ENCODE peak calls at places on chromosomes 16 and 17, in nine cellular contexts. T is activated T-cell treated with anti-CD3 and anti-CD28 coated beads, Interleukin-2, amount 50 U/mL, for 1 hour; V is ELF-1; O is anterior cingulate cortex; P is CD8-positive, alpha-beta T cell; L is stimulated activated CD8-positive, alpha-beta memory T cell treated with anti-CD3 and anti-CD28 coated beads, Interleukin-15, amount 100 ng/mL, for 24 hours; K is RWPE1; N is A549; W is IMR-90. M is an unnamed sample.

GRCh38 chr17:29671661-29672060 is 48.9 kb upstream of the CORO6 start:
- DNase-seq in T (no peak), L (no peak), W (no peak), O (no peak), P (no peak), N (no peak), K (no peak), V (no peak), M (no peak)

GRCh38 chr16:82636958-82637357 is 10.2 kb downstream of the CDH13 start:
- DNase-seq in W (no peak), P (no peak), L (no peak), O (no peak), V (no peak), T (no peak), N (no peak), K (no peak), M (no peak)

GRCh38 chr16:1310832-1311200 is 1.4 kb downstream of the UBE2I start:
- DNase-seq in W (no peak), T (peak), N (no peak), L (no peak), P (no peak), K (no peak), O (no peak), V (no peak), M (no peak)

GRCh38 chr16:89392881-89393730 is 97.3 kb downstream of the ANKRD11 start:
- DNase-seq in T (no peak), O (no peak), P (no peak), W (no peak), L (no peak), V (peak), K (no peak), N (no peak), M (no peak)

GRCh38 chr16:676565-677297 is 1.3 kb downstream of the RHBDL1 start:
- DNase-seq in P (no peak), O (no peak), L (no peak), V (no peak), N (no peak), W (no peak), K (peak), T (peak), M (no peak)

GRCh38 chr17:80026359-80027042 is 9.2 kb downstream of the TBC1D16 start:
- DNase-seq in T (no peak), K (no peak), L (no peak), V (no peak), O (no peak), N (no peak), P (no peak), W (no peak), M (peak)

GRCh38 chr17:1880851-1881630 is 51.2 kb downstream of the RPA1 start:
- DNase-seq in P (no peak), K (no peak), V (no peak), N (no peak), O (no peak), L (no peak), T (no peak), W (peak), M (no peak)

GRCh38 chr17:68457168-68457538 is at the start of gene WIPI1:
- DNase-seq in L (no peak), W (no peak), N (no peak), O (no peak), V (no peak), T (no peak), P (no peak), K (no peak), M (peak)

GRCh38 chr17:38469875-38470274 is 41.6 kb downstream of the ARHGAP23 start:
- DNase-seq in V (peak), O (no peak), K (no peak), N (no peak), W (peak), L (no peak), P (no peak), T (no peak), M (no peak)

GRCh38 chr17:13631541-13631940 is 29.8 kb upstream of the HS3ST3A1 start:
- DNase-seq in O (no peak), V (no peak), W (no peak), K (no peak), N (no peak), T (no peak), P (no peak), L (no peak), M (no peak)

GRCh38 chr16:273547-274421 is 2.0 kb downstream of the RGS11 start:
- DNase-seq in W (no peak), L (no peak), T (no peak), K (peak), P (no peak), V (no peak), O (no peak), N (peak), M (peak)

GRCh38 chr16:88977028-88977844 is at the start of gene CBFA2T3:
- DNase-seq in V (peak), O (no peak), K (no peak), L (no peak), P (no peak), W (no peak), T (no peak), N (no peak), M (no peak)